ENCODE peak calls at places on chromosomes 4 and X, in nine cellular contexts. One of them, this sample, is unnamed.

GRCh38 chr4:148112231-148112982 is 329.8 kb downstream of the NR3C2 start:
- DNase-seq in psoas muscle: no peak
- DNase-seq in activated naive CD8-positive, alpha-beta T cell treated with anti-CD3 and anti-CD28 coated beads, Interleukin-2, amount 10 ng/mL, durations not matched to agents 7 days and 5 days: no peak
- DNase-seq in A673: peak; percentile 70
- DNase-seq in EL: no peak
- DNase-seq in cortex of kidney: no peak
- DNase-seq in RPMI8226: no peak
- DNase-seq in T-cell: no peak
- DNase-seq in left colon: no peak
- DNase-seq in this sample: no peak

GRCh38 chrX:48606091-48606490 is 8.8 kb downstream of the WDR13 start:
- DNase-seq in psoas muscle: no peak
- DNase-seq in activated naive CD8-positive, alpha-beta T cell treated with anti-CD3 and anti-CD28 coated beads, Interleukin-2, amount 10 ng/mL, durations not matched to agents 7 days and 5 days: no peak
- DNase-seq in A673: no peak
- DNase-seq in EL: no peak
- DNase-seq in cortex of kidney: no peak
- DNase-seq in RPMI8226: no peak
- DNase-seq in T-cell: no peak
- DNase-seq in left colon: no peak
- DNase-seq in this sample: no peak

GRCh38 chr4:2393353-2394270 is 24.8 kb downstream of the ZFYVE28 start:
- DNase-seq in psoas muscle: no peak
- DNase-seq in activated naive CD8-positive, alpha-beta T cell treated with anti-CD3 and anti-CD28 coated beads, Interleukin-2, amount 10 ng/mL, durations not matched to agents 7 days and 5 days: no peak
- DNase-seq in A673: peak; percentile 42
- DNase-seq in EL: no peak
- DNase-seq in cortex of kidney: no peak
- DNase-seq in RPMI8226: no peak
- DNase-seq in T-cell: no peak
- DNase-seq in left colon: no peak
- DNase-seq in this sample: no peak

GRCh38 chr4:854356-854755 is 28.4 kb upstream of the CPLX1 start:
- DNase-seq in psoas muscle: no peak
- DNase-seq in activated naive CD8-positive, alpha-beta T cell treated with anti-CD3 and anti-CD28 coated beads, Interleukin-2, amount 10 ng/mL, durations not matched to agents 7 days and 5 days: no peak
- DNase-seq in A673: no peak
- DNase-seq in EL: no peak
- DNase-seq in cortex of kidney: no peak
- DNase-seq in RPMI8226: no peak
- DNase-seq in T-cell: no peak
- DNase-seq in left colon: no peak
- DNase-seq in this sample: no peak

GRCh38 chr4:184400375-184400870 is 73.9 kb downstream of the IRF2 start:
- DNase-seq in psoas muscle: no peak
- DNase-seq in activated naive CD8-positive, alpha-beta T cell treated with anti-CD3 and anti-CD28 coated beads, Interleukin-2, amount 10 ng/mL, durations not matched to agents 7 days and 5 days: no peak
- DNase-seq in A673: peak; percentile 58
- DNase-seq in EL: peak; percentile 94
- DNase-seq in cortex of kidney: no peak
- DNase-seq in RPMI8226: no peak
- DNase-seq in T-cell: no peak
- DNase-seq in left colon: no peak
- DNase-seq in this sample: no peak

GRCh38 chr4:183444953-183445543 is 612 bp downstream of the CDKN2AIP start:
- DNase-seq in psoas muscle: no peak
- DNase-seq in activated naive CD8-positive, alpha-beta T cell treated with anti-CD3 and anti-CD28 coated beads, Interleukin-2, amount 10 ng/mL, durations not matched to agents 7 days and 5 days: no peak
- DNase-seq in A673: peak; percentile 34
- DNase-seq in EL: peak; percentile 31
- DNase-seq in cortex of kidney: no peak
- DNase-seq in RPMI8226: no peak
- DNase-seq in T-cell: no peak
- DNase-seq in left colon: peak; percentile 50
- DNase-seq in this sample: no peak

GRCh38 chr4:76090241-76090691 is 15.8 kb downstream of the ART3 start:
- DNase-seq in psoas muscle: no peak
- DNase-seq in activated naive CD8-positive, alpha-beta T cell treated with anti-CD3 and anti-CD28 coated beads, Interleukin-2, amount 10 ng/mL, durations not matched to agents 7 days and 5 days: no peak
- DNase-seq in A673: no peak
- DNase-seq in EL: peak; percentile 92
- DNase-seq in cortex of kidney: no peak
- DNase-seq in RPMI8226: peak; percentile 39
- DNase-seq in T-cell: no peak
- DNase-seq in left colon: peak; percentile 28
- DNase-seq in this sample: no peak

GRCh38 chr4:78568640-78569261 is 17.2 kb downstream of the ANXA3 start:
- DNase-seq in psoas muscle: no peak
- DNase-seq in activated naive CD8-positive, alpha-beta T cell treated with anti-CD3 and anti-CD28 coated beads, Interleukin-2, amount 10 ng/mL, durations not matched to agents 7 days and 5 days: no peak
- DNase-seq in A673: no peak
- DNase-seq in EL: no peak
- DNase-seq in cortex of kidney: no peak
- DNase-seq in RPMI8226: no peak
- DNase-seq in T-cell: no peak
- DNase-seq in left colon: no peak
- DNase-seq in this sample: no peak

GRCh38 chr4:138236035-138236434 is 6.1 kb downstream of the SLC7A11 start:
- DNase-seq in psoas muscle: no peak
- DNase-seq in activated naive CD8-positive, alpha-beta T cell treated with anti-CD3 and anti-CD28 coated beads, Interleukin-2, amount 10 ng/mL, durations not matched to agents 7 days and 5 days: no peak
- DNase-seq in A673: no peak
- DNase-seq in EL: no peak
- DNase-seq in cortex of kidney: no peak
- DNase-seq in RPMI8226: no peak
- DNase-seq in T-cell: no peak
- DNase-seq in left colon: no peak
- DNase-seq in this sample: no peak

GRCh38 chrX:47174846-47175587 is 18.6 kb upstream of the UBA1 start:
- DNase-seq in psoas muscle: no peak
- DNase-seq in activated naive CD8-positive, alpha-beta T cell treated with anti-CD3 and anti-CD28 coated beads, Interleukin-2, amount 10 ng/mL, durations not matched to agents 7 days and 5 days: no peak
- DNase-seq in A673: no peak
- DNase-seq in EL: no peak
- DNase-seq in cortex of kidney: no peak
- DNase-seq in RPMI8226: no peak
- DNase-seq in T-cell: no peak
- DNase-seq in left colon: no peak
- DNase-seq in this sample: no peak

GRCh38 chr4:110059556-110060191 is 138.7 kb downstream of the ELOVL6 start:
- DNase-seq in psoas muscle: no peak
- DNase-seq in activated naive CD8-positive, alpha-beta T cell treated with anti-CD3 and anti-CD28 coated beads, Interleukin-2, amount 10 ng/mL, durations not matched to agents 7 days and 5 days: no peak
- DNase-seq in A673: no peak
- DNase-seq in EL: peak; percentile 18
- DNase-seq in cortex of kidney: no peak
- DNase-seq in RPMI8226: peak; percentile 77
- DNase-seq in T-cell: no peak
- DNase-seq in left colon: no peak
- DNase-seq in this sample: no peak

GRCh38 chr4:157014621-157015591 is 43.3 kb upstream of the PDGFC start:
- DNase-seq in psoas muscle: no peak
- DNase-seq in activated naive CD8-positive, alpha-beta T cell treated with anti-CD3 and anti-CD28 coated beads, Interleukin-2, amount 10 ng/mL, durations not matched to agents 7 days and 5 days: no peak
- DNase-seq in A673: no peak
- DNase-seq in EL: peak; percentile 84
- DNase-seq in cortex of kidney: no peak
- DNase-seq in RPMI8226: peak; percentile 3
- DNase-seq in T-cell: no peak
- DNase-seq in left colon: no peak
- DNase-seq in this sample: no peak

GRCh38 chr4:76199664-76200211 is 13.9 kb downstream of the SCARB2 start:
- DNase-seq in psoas muscle: no peak
- DNase-seq in activated naive CD8-positive, alpha-beta T cell treated with anti-CD3 and anti-CD28 coated beads, Interleukin-2, amount 10 ng/mL, durations not matched to agents 7 days and 5 days: no peak
- DNase-seq in A673: no peak
- DNase-seq in EL: no peak
- DNase-seq in cortex of kidney: no peak
- DNase-seq in RPMI8226: peak; percentile 92
- DNase-seq in T-cell: no peak
- DNase-seq in left colon: peak; percentile 79
- DNase-seq in this sample: peak; percentile 5

GRCh38 chrX:83510466-83511181 is 2.5 kb downstream of the POU3F4 start:
- DNase-seq in psoas muscle: no peak
- DNase-seq in activated naive CD8-positive, alpha-beta T cell treated with anti-CD3 and anti-CD28 coated beads, Interleukin-2, amount 10 ng/mL, durations not matched to agents 7 days and 5 days: no peak
- DNase-seq in A673: no peak
- DNase-seq in EL: no peak
- DNase-seq in cortex of kidney: no peak
- DNase-seq in RPMI8226: no peak
- DNase-seq in T-cell: no peak
- DNase-seq in left colon: no peak
- DNase-seq in this sample: no peak

GRCh38 chrX:38149016-38149415 is 71.7 kb downstream of the SRPX start:
- DNase-seq in psoas muscle: no peak
- DNase-seq in activated naive CD8-positive, alpha-beta T cell treated with anti-CD3 and anti-CD28 coated beads, Interleukin-2, amount 10 ng/mL, durations not matched to agents 7 days and 5 days: no peak
- DNase-seq in A673: no peak
- DNase-seq in EL: no peak
- DNase-seq in cortex of kidney: no peak
- DNase-seq in RPMI8226: no peak
- DNase-seq in T-cell: no peak
- DNase-seq in left colon: no peak
- DNase-seq in this sample: no peak

GRCh38 chrX:46029777-46030176 is 515.4 kb downstream of the ZNF674 start:
- DNase-seq in psoas muscle: no peak
- DNase-seq in activated naive CD8-positive, alpha-beta T cell treated with anti-CD3 and anti-CD28 coated beads, Interleukin-2, amount 10 ng/mL, durations not matched to agents 7 days and 5 days: no peak
- DNase-seq in A673: peak; percentile 10
- DNase-seq in EL: peak; percentile 3
- DNase-seq in cortex of kidney: no peak
- DNase-seq in RPMI8226: no peak
- DNase-seq in T-cell: no peak
- DNase-seq in left colon: no peak
- DNase-seq in this sample: peak; percentile 90

GRCh38 chrX:6708041-6708440 is 173.1 kb upstream of the VCX3A start:
- DNase-seq in psoas muscle: no peak
- DNase-seq in activated naive CD8-positive, alpha-beta T cell treated with anti-CD3 and anti-CD28 coated beads, Interleukin-2, amount 10 ng/mL, durations not matched to agents 7 days and 5 days: no peak
- DNase-seq in A673: peak; percentile 6
- DNase-seq in EL: peak; percentile 21
- DNase-seq in cortex of kidney: no peak
- DNase-seq in RPMI8226: no peak
- DNase-seq in T-cell: no peak
- DNase-seq in left colon: no peak
- DNase-seq in this sample: no peak

GRCh38 chrX:46477435-46477834 is 67.8 kb downstream of the ZNF674 start:
- DNase-seq in psoas muscle: no peak
- DNase-seq in activated naive CD8-positive, alpha-beta T cell treated with anti-CD3 and anti-CD28 coated beads, Interleukin-2, amount 10 ng/mL, durations not matched to agents 7 days and 5 days: no peak
- DNase-seq in A673: no peak
- DNase-seq in EL: no peak
- DNase-seq in cortex of kidney: no peak
- DNase-seq in RPMI8226: no peak
- DNase-seq in T-cell: no peak
- DNase-seq in left colon: no peak
- DNase-seq in this sample: no peak

GRCh38 chr4:24637173-24637572 is 52.8 kb upstream of the DHX15 start:
- DNase-seq in psoas muscle: no peak
- DNase-seq in activated naive CD8-positive, alpha-beta T cell treated with anti-CD3 and anti-CD28 coated beads, Interleukin-2, amount 10 ng/mL, durations not matched to agents 7 days and 5 days: no peak
- DNase-seq in A673: no peak
- DNase-seq in EL: no peak
- DNase-seq in cortex of kidney: no peak
- DNase-seq in RPMI8226: no peak
- DNase-seq in T-cell: no peak
- DNase-seq in left colon: no peak
- DNase-seq in this sample: no peak

GRCh38 chr4:74230902-74231499 is 73.1 kb downstream of the MTHFD2L start:
- DNase-seq in psoas muscle: peak; percentile 28
- DNase-seq in activated naive CD8-positive, alpha-beta T cell treated with anti-CD3 and anti-CD28 coated beads, Interleukin-2, amount 10 ng/mL, durations not matched to agents 7 days and 5 days: no peak
- DNase-seq in A673: peak; percentile 80
- DNase-seq in EL: peak; percentile 87
- DNase-seq in cortex of kidney: no peak
- DNase-seq in RPMI8226: peak; percentile 63
- DNase-seq in T-cell: no peak
- DNase-seq in left colon: peak; percentile 80
- DNase-seq in this sample: no peak

This sample was measured in NCI-H1092.